ENCODE peak calls at places on chromosome 7, in five cellular contexts. B is tibial nerve; G is Right ventricle myocardium superior; J is substantia nigra; K is stimulated activated CD8-positive, alpha-beta memory T cell treated with anti-CD3 and anti-CD28 coated beads, Interleukin-12 subunit alpha, Interleukin-12 subunit beta, amount 100 ng/mL, for 1 hour. S is an unnamed sample.

GRCh38 chr7:112036071-112036470 is 170.1 kb downstream of the DOCK4 start:
- DNase-seq in B (no peak), G (no peak), J (no peak), K (no peak), S (no peak)

GRCh38 chr7:137482466-137482865 is 138.9 kb upstream of the PTN start:
- DNase-seq in B (no peak), G (no peak), J (no peak), K (no peak), S (no peak)

GRCh38 chr7:20529260-20529659 is 86.2 kb upstream of the ABCB5 start:
- DNase-seq in B (no peak), G (no peak), J (no peak), K (no peak), S (no peak)

GRCh38 chr7:128063025-128063560 is 31.9 kb upstream of the LRRC4 start:
- DNase-seq in B (no peak), G (no peak), J (no peak), K (no peak), S (no peak)

GRCh38 chr7:84455788-84456187 is 261.2 kb upstream of the SEMA3A start:
- DNase-seq in B (no peak), G (no peak), J (no peak), K (no peak), S (no peak)

GRCh38 chr7:107939472-107940145 is 48.6 kb downstream of the DLD start:
- DNase-seq in B (no peak), G (peak), J (no peak), K (no peak), S (peak)

GRCh38 chr7:40475681-40475982 is 340.8 kb downstream of the SUGCT start:
- DNase-seq in B (no peak), G (no peak), J (no peak), K (no peak), S (no peak)

GRCh38 chr7:2734084-2734601 is 46.1 kb downstream of the AMZ1 start:
- DNase-seq in B (no peak), G (no peak), J (no peak), K (no peak), S (no peak)

GRCh38 chr7:104929921-104930320 is 84.1 kb upstream of the KMT2E start:
- DNase-seq in B (no peak), G (no peak), J (no peak), K (no peak), S (no peak)

GRCh38 chr7:120742370-120742769 is 115.6 kb downstream of the TSPAN12 start:
- DNase-seq in B (no peak), G (no peak), J (no peak), K (no peak), S (no peak)

GRCh38 chr7:44727346-44728262 is 21.0 kb upstream of the ZMIZ2 start:
- DNase-seq in B (no peak), G (no peak), J (no peak), K (no peak), S (peak)

GRCh38 chr7:106486331-106486730 is 174.6 kb downstream of the CCDC71L start:
- DNase-seq in B (no peak), G (no peak), J (no peak), K (no peak), S (no peak)

GRCh38 chr7:117478796-117479479 is 887 bp upstream of the CFTR start:
- DNase-seq in B (no peak), G (no peak), J (no peak), K (no peak), S (no peak)

GRCh38 chr7:28793383-28793782 is 164.7 kb downstream of the TRIL start:
- DNase-seq in B (no peak), G (peak), J (no peak), K (no peak), S (no peak)

GRCh38 chr7:1854521-1855395 is 184.7 kb downstream of the ELFN1 start:
- DNase-seq in B (no peak), G (peak), J (no peak), K (no peak), S (peak)

GRCh38 chr7:149833495-149834130 is 4.6 kb upstream of the ZNF862 start:
- DNase-seq in B (no peak), G (no peak), J (no peak), K (no peak), S (no peak)

GRCh38 chr7:51629206-51629605 is 312.6 kb upstream of the COBL start:
- DNase-seq in B (no peak), G (no peak), J (no peak), K (no peak), S (no peak)

GRCh38 chr7:133150760-133151159 is 68.9 kb upstream of the CHCHD3 start:
- DNase-seq in B (no peak), G (no peak), J (no peak), K (no peak), S (no peak)

GRCh38 chr7:70097639-70098038 is 499.4 kb downstream of the AUTS2 start:
- DNase-seq in B (no peak), G (no peak), J (no peak), K (no peak), S (no peak)

GRCh38 chr7:123871998-123872867 is 27.3 kb downstream of the HYAL4 start:
- DNase-seq in B (no peak), G (peak), J (no peak), K (peak), S (no peak)

GRCh38 chr7:30032310-30033125 is 4.3 kb downstream of the PLEKHA8 start:
- DNase-seq in B (no peak), G (no peak), J (no peak), K (no peak), S (no peak)

GRCh38 chr7:110766874-110767273 is 324.1 kb upstream of the LRRN3 start:
- DNase-seq in B (no peak), G (no peak), J (no peak), K (no peak), S (no peak)

GRCh38 chr7:105829681-105830322 is 46.6 kb downstream of the ATXN7L1 start:
- DNase-seq in B (no peak), G (no peak), J (no peak), K (no peak), S (no peak)

GRCh38 chr7:111516612-111517011 is 45.7 kb downstream of the IMMP2L start:
- DNase-seq in B (no peak), G (no peak), J (no peak), K (no peak), S (no peak)

GRCh38 chr7:117630907-117631564 is 151.2 kb downstream of the CFTR start:
- DNase-seq in B (no peak), G (no peak), J (no peak), K (no peak), S (no peak)